ENCODE peak calls at places on chromosomes 16 and 17, in seven cellular contexts. I is body of pancreas, J is heart right ventricle, Y is transverse colon, Q is GM06990, B is esophagus squamous epithelium, G is A549. M is an unnamed sample.

GRCh38 chr17:66450008-66450856 is 147.8 kb downstream of the PRKCA start:
- DNase-seq in Q (no peak), G (no peak), I (no peak), B (no peak), J (no peak), Y (no peak), M (no peak)

GRCh38 chr16:73066321-73066926 is 18.5 kb upstream of the ZFHX3 start:
- DNase-seq in B (no peak), Q (no peak), J (no peak), G (no peak), Y (no peak), I (no peak), M (no peak)

GRCh38 chr17:17714261-17714866 is 33.1 kb downstream of the RAI1 start:
- DNase-seq in Y (no peak), G (no peak), J (no peak), B (no peak), I (no peak), Q (no peak), M (no peak)

GRCh38 chr16:154223-155030 is 2.0 kb downstream of the HBZ start:
- DNase-seq in G (no peak), Y (peak; percentile 27), I (peak; percentile 14), B (no peak), Q (no peak), J (no peak), M (no peak)

GRCh38 chr16:54281535-54282201 is 4.9 kb downstream of the IRX3 start:
- DNase-seq in G (no peak), B (no peak), I (no peak), Q (no peak), Y (peak; percentile 11), J (no peak), M (no peak)

GRCh38 chr16:75732871-75733270 is 6.6 kb upstream of the CPHXL start:
- DNase-seq in Q (no peak), I (no peak), B (no peak), G (no peak), J (no peak), Y (no peak), M (no peak)

GRCh38 chr16:85208643-85209520 is 96.6 kb upstream of the CIBAR2 start:
- DNase-seq in Y (no peak), I (no peak), J (no peak), B (no peak), G (no peak), Q (no peak), M (no peak)

GRCh38 chr17:81097943-81098308 is 63.0 kb downstream of the BAIAP2 start:
- DNase-seq in Q (no peak), Y (peak; percentile 39), B (no peak), G (peak; percentile 50), J (no peak), I (peak; percentile 33), M (peak; percentile 25)

GRCh38 chr17:71519285-71519684 is 601.5 kb upstream of the SOX9 start:
- DNase-seq in J (no peak), B (no peak), I (no peak), Y (no peak), G (no peak), Q (no peak), M (no peak)

GRCh38 chr17:56886288-56886721 is 27.5 kb downstream of the TRIM25 start:
- DNase-seq in Y (peak; percentile 69), G (no peak), B (no peak), Q (no peak), J (no peak), I (no peak), M (no peak)

GRCh38 chr17:55348749-55349354 is 72.8 kb downstream of the MMD start:
- DNase-seq in Y (peak; percentile 49), G (peak; percentile 66), I (peak; percentile 44), J (peak; percentile 17), Q (no peak), B (no peak), M (no peak)

GRCh38 chr17:51342257-51342656 is 81.9 kb downstream of the UTP18 start:
- DNase-seq in I (no peak), Y (no peak), J (no peak), Q (no peak), G (no peak), B (no peak), M (no peak)

GRCh38 chr17:28623696-28624095 is 9.7 kb upstream of the RSKR start:
- DNase-seq in Y (no peak), Q (no peak), B (no peak), I (no peak), G (no peak), J (no peak), M (no peak)

GRCh38 chr17:42422958-42423712 is at the start of gene CAVIN1:
- DNase-seq in J (peak; percentile 100), Y (peak; percentile 93), Q (no peak), I (peak; percentile 91), B (peak; percentile 49), G (peak; percentile 97), M (peak; percentile 82)

GRCh38 chr16:50308237-50308965 is 42.0 kb downstream of the ADCY7 start:
- DNase-seq in I (no peak), Y (no peak), Q (no peak), G (no peak), B (no peak), J (no peak), M (no peak)

GRCh38 chr17:27635275-27635823 is 4.4 kb downstream of the LGALS9 start:
- DNase-seq in J (no peak), Q (no peak), I (peak; percentile 61), G (no peak), B (no peak), Y (peak; percentile 57), M (no peak)

GRCh38 chr16:87965417-87965816 is 14.2 kb downstream of the BANP start:
- DNase-seq in Y (no peak), J (no peak), I (no peak), B (no peak), Q (no peak), G (no peak), M (no peak)

GRCh38 chr16:13471036-13471435 is 448.9 kb upstream of the ERCC4 start:
- DNase-seq in Q (no peak), G (no peak), Y (no peak), I (no peak), B (no peak), J (no peak), M (no peak)

GRCh38 chr17:79829004-79829403 is 10.2 kb downstream of the CBX4 start:
- DNase-seq in G (no peak), Y (no peak), B (no peak), J (no peak), Q (no peak), I (no peak), M (no peak)

GRCh38 chr16:50675686-50676610 is 5.2 kb downstream of the SNX20 start:
- DNase-seq in Q (no peak), Y (no peak), G (no peak), J (no peak), I (no peak), B (no peak), M (no peak)

GRCh38 chr17:65079489-65079900 is 23.0 kb upstream of the GNA13 start:
- DNase-seq in B (no peak), Q (no peak), I (no peak), Y (no peak), J (no peak), G (no peak), M (no peak)

GRCh38 chr17:8837438-8838075 is 29.9 kb downstream of the PIK3R6 start:
- DNase-seq in Y (no peak), J (no peak), G (no peak), B (no peak), I (peak; percentile 73), Q (no peak), M (no peak)

GRCh38 chr16:31505483-31505882 is 2.7 kb downstream of the RUSF1 start:
- DNase-seq in J (no peak), Q (peak; percentile 53), G (no peak), Y (no peak), B (no peak), I (no peak), M (no peak)

GRCh38 chr16:5854027-5854426 is 756.4 kb upstream of the EEF2KMT start:
- DNase-seq in I (no peak), Q (no peak), Y (no peak), B (no peak), G (no peak), J (no peak), M (no peak)

GRCh38 chr17:44247346-44248219 is 20.4 kb downstream of the SLC4A1 start:
- DNase-seq in Y (no peak), B (no peak), G (no peak), I (no peak), Q (no peak), J (peak; percentile 74), M (no peak)

GRCh38 chr16:66030036-66030435 is 336.5 kb upstream of the CDH5 start:
- DNase-seq in Y (no peak), I (no peak), B (no peak), G (no peak), Q (no peak), J (no peak), M (no peak)

GRCh38 chr17:33523577-33523981 is 230.5 kb upstream of the ASIC2 start:
- DNase-seq in Y (peak; percentile 10), J (no peak), B (no peak), I (peak; percentile 22), G (no peak), Q (no peak), M (peak; percentile 42)

GRCh38 chr16:53022374-53022773 is 30.3 kb downstream of the CHD9NB start:
- DNase-seq in J (no peak), I (peak; percentile 33), B (no peak), Y (peak; percentile 33), G (peak; percentile 55), Q (no peak), M (peak; percentile 8)
- TF ChIP-seq CTCF in J (peak; percentile 26), I (peak; percentile 58), B (peak; percentile 48), Y (peak; percentile 64), G (peak; percentile 75), Q (peak; percentile 53), M (peak; percentile 65)

GRCh38 chr17:78725448-78726021 is 56.5 kb downstream of the CYTH1 start:
- DNase-seq in B (no peak), I (no peak), Y (no peak), Q (no peak), J (no peak), G (no peak), M (no peak)
- H3K4me3 ChIP-seq in B (no peak overlapping the region), I (no peak overlapping the region), Y (no peak overlapping the region), Q (peak overlapping the region; percentile 19), J (no peak overlapping the region), G (no peak overlapping the region), M (no peak overlapping the region)

GRCh38 chr16:81896902-81897301 is 114.4 kb downstream of the SDR42E1 start:
- DNase-seq in I (no peak), B (no peak), J (no peak), G (no peak), Q (no peak), Y (no peak), M (no peak)
- TF ChIP-seq CTCF in I (no peak), B (no peak), J (no peak), G (no peak), Q (no peak), Y (no peak), M (no peak)

DNA sequence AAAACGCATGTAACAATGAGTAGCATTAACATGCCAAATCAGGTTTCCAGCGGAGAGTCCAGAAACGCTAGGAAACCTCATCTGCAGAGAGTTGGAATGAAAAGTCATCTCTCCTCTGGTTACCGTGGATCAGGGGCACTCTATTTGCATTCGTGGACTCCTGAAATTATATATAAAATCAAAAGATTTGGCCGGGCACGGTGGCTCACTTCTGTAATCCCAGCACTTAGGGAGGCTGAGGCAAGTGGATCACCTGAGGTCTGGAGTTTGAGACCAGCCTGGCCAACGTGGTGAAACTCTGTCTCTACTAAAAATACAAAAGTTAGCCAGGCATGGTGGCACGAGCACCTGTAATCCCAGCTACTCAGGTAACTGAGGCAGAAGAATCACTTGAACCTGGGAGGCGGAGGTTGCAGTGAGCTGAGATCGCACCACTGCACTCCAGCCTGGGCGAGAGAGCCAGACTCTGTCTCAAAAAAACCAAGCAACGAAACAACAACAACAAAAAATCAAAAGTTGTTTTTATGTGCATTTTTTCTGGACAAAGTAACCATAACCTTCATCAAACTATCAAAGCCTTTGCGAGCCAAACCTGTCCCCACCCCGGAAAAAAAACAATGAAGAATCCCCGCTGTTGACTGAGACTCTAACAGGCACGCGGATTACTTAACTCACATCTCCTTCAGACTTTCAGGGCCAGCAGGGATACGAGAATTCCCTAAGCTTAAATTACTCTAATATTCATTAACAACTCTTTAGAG is 79.7 kb upstream of the CREBBP start:
- DNase-seq in I (no peak), B (no peak), G (no peak), Y (no peak), J (no peak), Q (no peak), M (no peak)
- H3K4me3 ChIP-seq in I (peak overlapping the region; percentile 16), B (peak overlapping the region; percentile 47), G (peak overlapping the region; percentile 38), Y (peak overlapping the region; percentile 23), J (peak overlapping the region; percentile 51), Q (no peak overlapping the region), M (peak overlapping the region; percentile 45)